ENCODE peak calls at places on chromosomes 3 and 15, in four cellular contexts. P is CD8-positive, alpha-beta T cell; E is H9; H is CD4-positive, alpha-beta T cell. A is an unnamed sample.

GRCh38 chr3:104388624-104389023 is 978.1 kb upstream of the ALCAM start:
- DNase-seq in P (no peak), E (no peak), H (no peak), A (no peak)

GRCh38 chr15:68200016-68200861 is 4.9 kb downstream of the CALML4 start:
- DNase-seq in P (no peak), E (no peak), H (no peak), A (peak)

GRCh38 chr3:39289107-39289506 is 9.3 kb upstream of the CX3CR1 start:
- DNase-seq in P (no peak), E (no peak), H (no peak), A (no peak)

GRCh38 chr3:44506961-44507360 is 29.5 kb upstream of the ZNF445 start:
- DNase-seq in P (no peak), E (no peak), H (no peak), A (no peak)

GRCh38 chr3:10280177-10280529 is 12.6 kb downstream of the GHRL start:
- DNase-seq in P (no peak), E (no peak), H (no peak), A (no peak)

GRCh38 chr15:88657326-88658069 is 18.7 kb downstream of the ISG20 start:
- DNase-seq in P (no peak), E (peak), H (no peak), A (peak)

GRCh38 chr15:90029024-90029423 is 27.9 kb downstream of the ZNF710 start:
- DNase-seq in P (no peak), E (no peak), H (no peak), A (no peak)

GRCh38 chr3:151431940-151432339 is 28.9 kb downstream of the IGSF10 start:
- DNase-seq in P (no peak), E (no peak), H (no peak), A (no peak)

GRCh38 chr3:197752107-197752506 is 2.4 kb downstream of the FYTTD1 start:
- DNase-seq in P (no peak), E (no peak), H (no peak), A (no peak)

GRCh38 chr3:178536271-178537079 is at the start of gene KCNMB2:
- DNase-seq in P (no peak), E (peak), H (no peak), A (no peak)

GRCh38 chr3:176872771-176873209 is 324.5 kb downstream of the TBL1XR1 start:
- DNase-seq in P (peak), E (peak), H (peak), A (peak)

GRCh38 chr3:190197346-190197763 is 76.7 kb upstream of the P3H2 start:
- DNase-seq in P (no peak), E (no peak), H (no peak), A (no peak)

GRCh38 chr3:72488736-72489030 is 359.6 kb downstream of the SHQ1 start:
- DNase-seq in P (no peak), E (no peak), H (no peak), A (no peak)

GRCh38 chr15:97991972-97992541 is 31.6 kb downstream of the ARRDC4 start:
- DNase-seq in P (no peak), E (no peak), H (no peak), A (no peak)

GRCh38 chr3:8575364-8576104 is 69.1 kb downstream of the SSUH2 start:
- DNase-seq in P (no peak), E (no peak), H (no peak), A (no peak)

GRCh38 chr15:64697911-64698369 is 77.4 kb downstream of the RBPMS2 start:
- DNase-seq in P (no peak), E (no peak), H (no peak), A (no peak)

DNA sequence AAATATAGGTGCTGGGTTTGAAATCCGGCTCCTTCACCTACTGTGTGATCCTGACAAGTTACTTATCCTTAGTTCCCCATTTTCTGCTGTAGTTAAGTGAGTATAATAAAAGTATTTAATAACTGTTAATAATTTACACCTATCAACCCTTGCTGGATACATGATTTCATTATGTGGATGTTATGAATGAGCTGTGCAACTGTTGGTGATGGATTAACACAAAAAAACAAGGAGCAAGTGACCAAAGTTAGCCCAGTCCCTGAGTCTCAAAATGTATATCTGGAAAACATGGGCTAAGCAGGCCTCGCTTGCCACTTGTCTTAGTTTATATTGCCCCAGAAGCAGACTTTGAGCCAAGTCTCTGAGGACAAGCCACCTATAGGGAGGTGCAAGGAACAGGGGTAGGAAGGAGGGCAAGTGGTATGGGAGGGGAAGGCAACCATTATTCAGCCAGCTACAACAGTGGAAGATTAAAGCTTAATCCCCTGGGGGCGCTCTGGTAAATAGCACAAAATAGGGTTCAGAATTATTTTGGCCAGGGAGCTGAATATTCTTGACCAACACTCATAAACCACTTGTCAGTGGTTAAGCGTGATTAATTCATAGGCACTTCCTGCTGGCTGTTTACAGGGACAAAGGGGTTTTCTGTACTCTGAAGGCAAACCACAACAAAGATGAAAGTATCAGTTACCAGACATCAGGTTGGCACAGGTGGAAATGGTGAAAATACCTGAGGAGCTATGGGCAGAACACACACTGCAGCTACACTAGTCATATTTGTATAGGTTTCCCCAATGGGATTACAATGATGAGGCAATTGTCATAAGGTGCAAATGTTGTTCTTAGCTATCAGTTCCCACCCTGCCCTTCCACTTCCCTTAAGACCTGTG is 76.2 kb downstream of the TRIM42 start:
- DNase-seq in P (no peak), E (no peak), H (no peak), A (no peak)
- TF ChIP-seq CTCF in P (no peak), E (no peak), H (no peak), A (no peak)

DNA sequence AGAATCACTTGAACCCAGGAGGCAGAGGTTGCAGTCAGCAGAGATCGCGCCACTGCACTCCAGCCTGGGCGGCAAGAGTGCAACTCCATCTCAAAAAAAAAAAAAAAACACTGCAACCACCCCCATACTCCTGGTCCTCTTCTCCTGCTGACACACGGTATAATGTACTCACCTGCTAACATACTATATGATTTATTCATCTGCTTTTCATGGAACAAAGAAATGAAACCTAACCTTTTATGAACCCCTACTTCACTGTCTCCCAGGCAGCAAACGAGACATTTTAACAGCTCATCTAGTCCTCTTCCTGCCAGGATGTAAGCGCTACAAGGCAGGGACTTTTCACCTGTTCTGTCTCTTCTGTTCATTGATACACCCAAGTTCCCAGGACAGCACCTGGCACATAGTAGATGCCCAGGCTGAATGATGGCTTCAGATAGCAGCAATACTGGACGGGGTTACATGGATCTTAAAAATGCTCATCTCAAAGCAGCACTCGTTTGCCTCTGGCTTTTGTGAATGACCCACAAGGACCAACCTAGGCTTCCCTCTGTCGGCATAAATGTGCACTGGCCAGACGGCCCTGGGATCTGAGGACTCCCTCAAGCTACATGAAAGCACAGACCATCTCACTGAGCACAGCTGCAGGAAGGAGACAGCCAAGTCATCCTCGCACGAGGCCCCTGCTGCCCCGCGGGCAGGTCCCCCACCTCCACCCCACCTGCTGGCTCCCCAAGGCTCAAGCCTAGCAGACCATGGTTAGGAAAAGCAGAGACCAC is 20.3 kb downstream of the XXYLT1 start:
- DNase-seq in P (no peak), E (no peak), H (no peak), A (peak)
- TF ChIP-seq CTCF in P (no peak), E (no peak), H (no peak), A (peak)

GRCh38 chr3:127678315-127678599 is 5.5 kb downstream of the ABTB1 start:
- DNase-seq in P (no peak), E (peak), H (no peak), A (no peak)

GRCh38 chr3:127680146-127680661 is 7.5 kb downstream of the ABTB1 start:
- DNase-seq in P (no peak), E (peak), H (no peak), A (no peak)

GRCh38 chr3:127678611-127679533 is 6.1 kb downstream of the ABTB1 start:
- DNase-seq in P (no peak), E (peak), H (no peak), A (no peak)

GRCh38 chr3:127680790-127681189 is 8.0 kb downstream of the ABTB1 start:
- DNase-seq in P (no peak), E (no peak), H (no peak), A (no peak)

DNA sequence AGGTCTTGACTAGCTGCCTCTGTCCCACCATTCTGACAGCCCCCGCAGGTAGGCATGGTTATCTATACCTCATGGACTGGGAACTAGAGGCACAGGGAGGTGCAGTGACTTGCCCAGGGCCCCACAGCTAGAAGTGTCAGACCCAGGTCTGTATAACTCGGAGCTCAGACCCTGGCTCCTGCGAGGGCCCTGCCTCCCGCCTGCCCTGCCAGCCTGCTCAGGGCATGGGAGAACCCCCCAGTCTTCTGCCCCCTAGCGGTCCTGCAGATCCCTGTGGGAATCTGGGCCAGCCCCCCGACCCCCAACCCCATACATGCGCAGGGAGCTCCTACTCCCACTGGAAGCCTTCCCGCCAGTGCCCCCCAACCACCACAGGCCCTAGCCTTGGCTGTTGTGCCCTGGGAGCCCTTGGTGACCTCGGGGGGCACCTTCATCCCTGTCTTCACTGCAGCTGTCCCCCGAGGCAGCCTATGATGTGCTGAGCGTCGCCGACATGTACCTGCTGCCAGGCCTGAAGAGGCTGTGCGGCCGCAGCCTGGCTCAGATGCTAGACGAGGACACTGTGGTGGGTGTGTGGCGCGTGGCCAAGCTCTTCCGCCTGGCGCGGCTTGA is 6.9 kb downstream of the ABTB1 start:
- DNase-seq in P (no peak), E (peak), H (no peak), A (no peak)
- TF ChIP-seq CTCF in P (no peak), E (peak), H (no peak), A (peak)

DNA sequence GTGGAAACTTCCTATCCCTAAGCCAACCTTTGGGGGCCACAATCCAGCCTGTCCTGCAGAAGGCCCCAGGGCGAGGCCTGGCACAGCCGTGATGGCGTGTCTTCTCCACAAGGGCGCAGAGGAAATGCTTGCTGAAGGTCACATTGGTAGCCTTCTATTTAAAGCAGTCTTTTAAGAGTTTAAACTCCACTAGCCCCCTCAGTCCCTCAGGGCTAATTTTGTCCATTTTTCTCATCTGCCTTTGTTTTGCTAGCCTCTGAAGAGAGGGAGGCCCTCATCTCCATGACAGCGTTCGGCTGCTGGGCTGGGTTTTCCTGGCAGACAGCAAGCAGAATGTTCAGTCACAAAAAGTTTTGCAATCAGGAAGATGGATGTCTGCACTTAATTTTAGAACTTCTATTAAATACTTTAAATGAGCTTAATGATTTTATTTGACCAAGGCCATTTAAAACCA is 40.8 kb downstream of the RARB start:
- DNase-seq in P (no peak), E (peak), H (no peak), A (no peak)
- TF ChIP-seq CTCF in P (no peak), E (peak), H (no peak), A (no peak)

GRCh38 chr3:161366067-161366466 is 5.2 kb downstream of the SPTSSB start:
- DNase-seq in P (no peak), E (no peak), H (no peak), A (no peak)

GRCh38 chr3:161372321-161373260 is 1.3 kb upstream of the SPTSSB start:
- DNase-seq in P (no peak), E (peak), H (no peak), A (no peak)

GRCh38 chr3:161369531-161369930 is 1.8 kb downstream of the SPTSSB start:
- DNase-seq in P (no peak), E (no peak), H (no peak), A (no peak)

DNA sequence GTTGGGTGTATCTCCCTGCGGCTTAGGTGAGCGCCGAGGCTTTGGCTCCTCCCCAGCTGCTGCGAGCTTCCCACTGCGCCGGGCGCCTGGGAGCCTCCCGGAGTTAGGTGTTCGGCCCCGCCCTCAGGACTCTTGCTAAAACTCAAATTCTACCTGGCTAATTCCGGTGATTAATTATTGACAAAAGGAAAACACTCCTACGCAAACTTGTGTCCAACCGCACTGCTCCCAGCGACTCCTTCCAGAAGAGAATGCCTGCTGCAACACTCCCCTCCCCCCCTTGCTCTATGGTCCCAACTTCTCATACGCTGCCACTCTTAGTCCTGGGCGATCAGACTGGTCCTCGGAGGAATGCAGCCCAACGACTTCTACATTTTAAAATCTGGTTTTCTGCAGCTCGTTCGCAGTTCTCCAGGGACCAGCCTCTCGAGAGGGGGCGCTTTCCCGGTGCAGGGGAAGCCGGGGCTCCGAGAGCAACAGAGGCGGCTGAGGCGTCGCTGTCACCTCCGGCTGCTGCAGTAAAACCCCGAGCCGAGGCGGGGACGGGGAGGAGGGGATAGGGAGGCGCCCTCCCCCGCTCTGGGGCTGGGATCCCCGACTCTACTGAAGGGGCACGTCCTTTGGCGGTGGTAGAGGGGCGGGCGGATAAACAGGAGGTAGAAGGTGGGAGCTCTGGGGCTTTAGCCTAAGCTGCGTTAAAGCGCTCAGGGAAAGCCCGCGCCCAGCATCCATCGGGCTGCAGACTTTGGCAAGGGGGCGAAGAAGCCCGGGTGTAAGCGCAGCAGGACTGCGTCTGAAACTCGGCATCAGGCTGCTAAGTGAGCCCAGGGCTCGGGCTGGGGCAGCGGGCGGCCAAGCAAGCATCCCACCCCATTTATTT is at the start of gene SPTSSB:
- DNase-seq in P (peak), E (peak), H (no peak), A (peak)
- TF ChIP-seq CTCF in P (no peak), E (peak), H (peak), A (peak)

GRCh38 chr15:96462768-96463167 is 132.3 kb downstream of the NR2F2 start:
- DNase-seq in P (no peak), E (no peak), H (no peak), A (no peak)
- TF ChIP-seq CTCF in P (no peak), E (no peak), H (no peak), A (no peak)

GRCh38 chr15:30917013-30917412 is 13.3 kb downstream of the FAN1 start:
- DNase-seq in P (no peak), E (no peak), H (no peak), A (no peak)
- TF ChIP-seq CTCF in P (no peak), E (no peak), H (no peak), A (no peak)

GRCh38 chr3:65334045-65334665 is 646.4 kb upstream of the ADAMTS9 start:
- DNase-seq in P (no peak), E (peak), H (no peak), A (no peak)
- TF ChIP-seq CTCF in P (no peak), E (peak), H (no peak), A (no peak)

GRCh38 chr3:377158-377561 is 180.6 kb downstream of the CHL1 start:
- DNase-seq in P (no peak), E (no peak), H (no peak), A (peak)
- TF ChIP-seq CTCF in P (no peak), E (peak), H (no peak), A (peak)